ENCODE peak calls at places on chromosome 1, in four cellular contexts. H is endothelial cell of umbilical vein, A is mesendoderm, F is tibial nerve. T is an unnamed sample. For H3K4me1, the result is how much of the 10 kb centered on the place peaks cover.

GRCh38 chr1:216447898-216448568 is 24.8 kb upstream of the USH2A start:
- DNase-seq in A (no peak), H (no peak), F (no peak), T (no peak)

GRCh38 chr1:228109962-228110488 is 926 bp upstream of the MRPL55 start:
- DNase-seq in A (peak), H (peak), F (no peak), T (no peak)

GRCh38 chr1:206836111-206836510 is 29.3 kb upstream of the IL20 start:
- DNase-seq in H (no peak), F (no peak), A (no peak), T (no peak)

GRCh38 chr1:151542710-151543129 is 2.6 kb downstream of the TUFT1 start:
- DNase-seq in H (no peak), F (no peak), A (peak), T (no peak)

GRCh38 chr1:37002898-37003297 is 31.4 kb downstream of the GRIK3 start:
- DNase-seq in F (no peak), H (no peak), A (no peak), T (no peak)

GRCh38 chr1:38223391-38223790 is 176.8 kb upstream of the POU3F1 start:
- DNase-seq in F (no peak), H (no peak), A (no peak), T (no peak)

GRCh38 chr1:100862591-100862990 is 32.1 kb downstream of the EXTL2 start:
- DNase-seq in A (no peak), H (peak), F (no peak), T (no peak)

GRCh38 chr1:200483491-200484143 is 73.8 kb upstream of the ZNF281 start:
- DNase-seq in F (peak), H (peak), A (peak), T (no peak)

GRCh38 chr1:178282949-178283367 is 189.1 kb downstream of the RASAL2 start:
- DNase-seq in H (peak), F (no peak), A (peak), T (no peak)

GRCh38 chr1:89939693-89940438 is 55.0 kb upstream of the ZNF326 start:
- DNase-seq in H (no peak), F (no peak), A (peak), T (no peak)

GRCh38 chr1:210598135-210598652 is 269.5 kb downstream of the HHAT start:
- DNase-seq in A (peak), F (peak), H (no peak), T (no peak)

GRCh38 chr1:152457561-152457960 is 43.5 kb upstream of the CRNN start:
- DNase-seq in A (no peak), F (no peak), H (no peak), T (no peak)

GRCh38 chr1:51423098-51423821 is 92.9 kb upstream of the TTC39A start:
- DNase-seq in F (no peak), A (peak), H (peak), T (no peak)

GRCh38 chr1:152035406-152036315 is 1.1 kb downstream of the S100A11 start:
- DNase-seq in H (peak), F (no peak), A (peak), T (no peak)

GRCh38 chr1:206703647-206704046 is 18.9 kb downstream of the MAPKAPK2 start:
- DNase-seq in F (no peak), H (no peak), A (no peak), T (no peak)

GRCh38 chr1:64965239-64966157 is 851 bp downstream of the JAK1 start:
- DNase-seq in H (peak), F (peak), A (peak), T (peak)

GRCh38 chr1:15952317-15953258 is 23.3 kb downstream of the ZBTB17 start:
- DNase-seq in F (no peak), H (peak), A (no peak), T (no peak)

GRCh38 chr1:184160236-184160635 is 108.7 kb downstream of the TSEN15 start:
- DNase-seq in F (no peak), A (peak), H (peak), T (no peak)

GRCh38 chr1:181155339-181155738 is 66.8 kb downstream of the IER5 start:
- DNase-seq in H (no peak), A (no peak), F (no peak), T (no peak)
- H3K4me3 ChIP-seq in H (no peak), A (no peak), F (no peak), T (no peak)

GRCh38 chr1:173867753-173868265 is at the start of gene GAS5:
- DNase-seq in A (peak), H (peak), F (peak), T (peak)

GRCh38 chr1:173868266-173869107 is at the start of gene ZBTB37:
- DNase-seq in F (peak), H (peak), A (peak), T (peak)

GRCh38 chr1:173867141-173867752 is 542 bp downstream of the GAS5 start:
- DNase-seq in A (no peak), H (no peak), F (no peak), T (no peak)

GRCh38 chr1:173865468-173866164 is 2.2 kb downstream of the GAS5 start:
- DNase-seq in A (no peak), F (no peak), H (no peak), T (no peak)

GRCh38 chr1:173866462-173866861 is 1.3 kb downstream of the GAS5 start:
- DNase-seq in F (no peak), A (no peak), H (no peak), T (no peak)
- H3K4me1 ChIP-seq in F (under half), A (under half), H (under half), T (under half)

GRCh38 chr1:196393742-196394141 is 214.5 kb downstream of the KCNT2 start:
- DNase-seq in A (no peak), F (peak), H (peak), T (no peak)
- H3K27ac ChIP-seq in A (no peak), F (no peak), H (no peak), T (no peak)

GRCh38 chr1:224182057-224182865 is 779 bp upstream of the DEGS1 start:
- DNase-seq in A (no peak), H (no peak), F (no peak), T (no peak)

GRCh38 chr1:224188286-224188685 is 5.2 kb downstream of the DEGS1 start:
- DNase-seq in A (no peak), H (no peak), F (no peak), T (no peak)

GRCh38 chr1:224183591-224184312 is 712 bp downstream of the DEGS1 start:
- DNase-seq in F (peak), A (peak), H (peak), T (no peak)

GRCh38 chr1:224182866-224183590 is at the start of gene DEGS1:
- DNase-seq in A (peak), H (peak), F (peak), T (peak)

DNA sequence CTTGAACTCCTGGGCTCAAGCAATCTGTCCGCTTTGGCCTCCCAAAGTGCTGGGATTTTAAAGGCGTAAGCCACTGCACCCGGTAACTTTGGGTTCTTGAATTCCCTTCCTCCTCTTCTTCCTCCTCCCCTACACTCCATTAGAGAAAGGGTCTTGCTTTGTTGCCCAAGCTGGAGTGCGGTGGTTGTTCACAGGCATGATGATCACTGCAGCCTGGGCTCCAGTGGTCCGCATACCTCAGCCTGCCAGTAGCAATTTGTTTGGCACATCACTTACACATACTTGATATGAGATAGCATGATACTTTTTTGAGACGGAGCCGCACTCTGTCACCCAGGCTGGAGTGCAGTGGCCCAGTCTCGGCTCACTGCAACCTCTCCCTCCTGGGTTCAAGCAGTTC is 2.2 kb downstream of the DEGS1 start:
- DNase-seq in F (no peak), A (no peak), H (no peak), T (no peak)
- H3K4me3 ChIP-seq in F (no peak), A (no peak), H (no peak), T (no peak)

DNA sequence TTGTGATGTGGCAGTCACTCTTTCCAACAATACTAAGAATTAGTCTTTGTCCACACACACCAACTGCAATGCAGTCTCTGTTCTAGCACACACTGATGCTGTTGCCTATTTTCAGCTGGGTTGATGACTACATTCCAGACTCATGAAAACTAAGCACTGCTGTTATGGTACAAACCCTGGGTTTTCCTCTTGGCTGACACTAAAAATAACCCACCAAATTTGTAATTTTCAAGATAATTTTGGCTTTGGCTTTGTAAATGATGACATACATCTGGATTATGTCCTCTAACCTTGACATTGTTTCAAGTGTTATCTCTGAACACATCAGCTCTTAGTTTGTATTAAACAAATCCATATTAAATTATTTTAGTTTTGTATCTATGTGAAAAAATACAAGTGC is 444.8 kb downstream of the PTPRC start:
- DNase-seq in A (no peak), H (no peak), F (no peak), T (no peak)
- H3K4me1 ChIP-seq in A (under half), H (under half), F (under half), T (under half)

GRCh38 chr1:25199876-25200620 is 32.3 kb downstream of the SYF2 start:
- DNase-seq in H (no peak), F (no peak), A (no peak), T (no peak)

GRCh38 chr1:25198731-25199231 is 33.5 kb downstream of the SYF2 start:
- DNase-seq in F (no peak), A (no peak), H (no peak), T (no peak)

GRCh38 chr1:25197235-25197930 is 34.9 kb downstream of the SYF2 start:
- DNase-seq in F (no peak), A (no peak), H (no peak), T (no peak)

GRCh38 chr1:25197982-25198681 is 34.2 kb downstream of the SYF2 start:
- DNase-seq in A (no peak), H (no peak), F (no peak), T (no peak)

GRCh38 chr1:25201006-25201405 is 31.3 kb downstream of the SYF2 start:
- DNase-seq in A (no peak), F (no peak), H (no peak), T (no peak)
- H3K27ac ChIP-seq in A (no peak), F (no peak), H (no peak), T (no peak)

DNA sequence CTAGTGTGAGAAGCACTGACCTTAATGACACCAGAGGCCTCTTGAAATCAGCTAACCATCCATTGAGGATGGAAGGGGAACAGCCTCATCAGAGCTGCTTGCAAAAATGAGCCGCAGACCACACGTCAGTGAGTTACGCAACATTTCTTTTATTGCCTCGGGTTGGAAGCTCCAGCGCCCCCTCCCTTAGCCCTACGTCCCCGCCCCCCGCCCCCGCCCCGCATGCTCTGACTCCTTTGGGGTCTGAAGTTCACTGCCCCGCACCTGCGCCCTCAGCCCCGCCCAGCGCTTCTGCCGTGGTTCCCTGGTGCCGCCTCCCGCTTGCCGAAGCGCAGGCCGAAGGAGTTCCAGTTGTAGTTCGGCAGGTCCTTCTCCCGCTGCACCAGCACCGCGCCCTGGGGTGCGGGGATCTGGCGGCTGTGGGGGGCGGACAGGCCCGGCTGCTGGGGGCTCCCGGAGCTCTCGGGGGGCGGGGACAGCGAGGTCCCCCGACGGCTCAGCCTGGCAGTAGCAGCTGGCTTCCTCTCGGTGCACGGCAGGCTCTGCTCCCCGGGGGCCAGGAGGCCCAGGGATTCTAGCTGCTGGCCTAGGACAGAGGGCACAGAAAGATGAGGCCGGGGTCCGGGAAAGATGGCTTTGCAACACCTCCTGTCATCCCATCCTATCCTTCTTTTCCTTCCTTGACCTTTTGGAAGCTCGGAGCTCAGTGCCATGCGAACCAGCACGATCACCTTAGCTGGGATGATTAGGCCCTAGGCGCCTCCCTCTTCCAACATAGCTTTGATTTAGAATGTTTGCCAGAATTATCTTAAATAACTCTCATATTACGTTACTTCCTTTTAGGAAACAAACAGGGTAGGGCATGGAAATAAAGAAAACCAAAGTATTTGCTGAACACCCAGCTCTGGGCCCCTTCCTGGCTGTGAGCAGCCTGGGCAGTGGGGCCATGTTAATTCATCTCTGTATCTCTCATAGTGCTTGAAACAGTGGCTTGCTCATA is 5.8 kb downstream of the KISS1 start:
- DNase-seq in A (no peak), H (peak), F (no peak), T (no peak)
- H3K4me3 ChIP-seq in A (no peak), H (no peak), F (peak), T (peak)

DNA sequence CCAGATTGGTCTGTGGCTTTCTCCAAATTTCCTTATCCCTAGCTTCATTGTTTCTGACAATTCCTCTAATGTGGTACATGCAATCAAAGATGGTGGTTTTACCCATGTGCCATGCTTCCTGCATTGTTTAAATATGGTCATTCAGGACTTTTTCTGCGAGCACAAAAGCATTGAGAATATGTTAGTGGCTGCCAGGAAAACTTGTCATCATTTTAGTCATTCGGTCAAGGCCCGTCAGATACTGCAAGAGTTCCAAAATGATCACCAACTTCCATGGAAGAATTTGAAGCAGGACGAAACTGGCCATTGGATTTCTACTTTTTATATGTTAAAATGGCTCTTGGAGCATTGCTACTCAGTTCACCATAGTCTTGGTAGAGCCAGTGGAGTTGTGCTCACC is 3.7 kb downstream of the ZBED6 start:
- DNase-seq in H (no peak), A (no peak), F (no peak), T (no peak)
- H3K4me1 ChIP-seq in H (under half), A (under half), F (half or more), T (under half)

GRCh38 chr1:24927473-24927872 is 2.6 kb downstream of the RUNX3 start:
- DNase-seq in H (no peak), F (no peak), A (no peak), T (no peak)

GRCh38 chr1:24929876-24930702 is at the start of gene RUNX3:
- DNase-seq in A (peak), H (no peak), F (no peak), T (peak)

GRCh38 chr1:24927886-24928630 is 2.0 kb downstream of the RUNX3 start:
- DNase-seq in A (no peak), H (peak), F (no peak), T (no peak)

GRCh38 chr1:24929091-24929875 is 793 bp downstream of the RUNX3 start:
- DNase-seq in A (peak), H (no peak), F (no peak), T (no peak)

GRCh38 chr1:24928631-24929090 is 1.4 kb downstream of the RUNX3 start:
- DNase-seq in A (peak), H (no peak), F (no peak), T (no peak)
- H3K27ac ChIP-seq in A (no peak), H (no peak), F (no peak), T (peak)

GRCh38 chr1:93692451-93692861 is 10.8 kb upstream of the BCAR3 start:
- DNase-seq in H (no peak), A (no peak), F (no peak), T (no peak)

GRCh38 chr1:93694039-93694438 is 12.4 kb upstream of the BCAR3 start:
- DNase-seq in A (no peak), H (peak), F (no peak), T (no peak)

GRCh38 chr1:93694833-93695232 is 13.2 kb upstream of the BCAR3 start:
- DNase-seq in H (no peak), A (peak), F (no peak), T (no peak)

GRCh38 chr1:93692001-93692400 is 10.4 kb upstream of the BCAR3 start:
- DNase-seq in H (peak), A (no peak), F (no peak), T (no peak)

DNA sequence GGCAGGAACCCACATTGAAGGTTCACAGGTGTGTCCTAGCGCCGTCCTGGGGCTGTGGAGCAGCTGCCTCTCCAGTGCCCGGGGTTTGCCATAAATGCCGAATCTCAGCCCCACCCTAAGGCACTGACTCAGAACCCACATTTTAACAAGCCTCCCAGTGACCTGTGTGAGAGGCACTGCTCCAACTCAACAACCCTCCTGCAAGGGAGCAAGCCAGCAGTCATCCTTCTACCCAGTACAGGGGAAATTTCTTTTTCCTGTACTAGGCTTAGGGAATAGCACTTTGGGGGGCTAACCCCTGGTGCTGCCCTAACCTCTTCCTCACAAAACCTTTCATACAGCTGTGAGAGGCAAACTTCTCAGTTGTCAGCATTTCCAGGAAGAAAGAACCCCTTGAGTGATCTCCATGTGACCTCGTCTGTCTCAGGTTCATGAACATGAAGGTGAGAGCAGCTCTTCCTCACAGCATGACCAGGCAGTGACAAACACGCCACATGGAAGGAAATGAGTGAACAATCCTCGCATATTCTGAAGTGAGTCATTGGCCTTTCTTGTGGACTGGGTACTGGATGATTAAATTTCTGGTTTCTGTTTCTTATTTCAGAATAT is 11.4 kb upstream of the BCAR3 start:
- DNase-seq in H (peak), A (peak), F (no peak), T (no peak)
- H3K4me3 ChIP-seq in H (no peak), A (no peak), F (no peak), T (no peak)

T was measured in esophagus squamous epithelium.